ENCODE peak calls at places on chromosomes 11 and 22, in ten cellular contexts. W, R, P, X, I, Q, C, D, A and S are unnamed samples.

GRCh38 chr11:124867700-124868099 is 2.5 kb downstream of the ROBO3 start:
- DNase-seq in W (no peak), R (no peak), P (no peak), X (peak), I (no peak), Q (peak), C (peak), D (peak), A (peak), S (no peak)

GRCh38 chr11:123246749-123247497 is 51.9 kb upstream of the CLMP start:
- DNase-seq in W (peak), R (peak), P (no peak), X (peak), I (peak), Q (no peak), C (peak), D (peak), A (peak), S (no peak)

GRCh38 chr11:119450590-119450989 is 27.6 kb upstream of the THY1 start:
- DNase-seq in W (no peak), R (no peak), P (no peak), X (no peak), I (no peak), Q (no peak), C (no peak), D (no peak), A (peak), S (no peak)

GRCh38 chr11:10382518-10382917 is 72.5 kb upstream of the AMPD3 start:
- DNase-seq in W (no peak), R (no peak), P (no peak), X (no peak), I (no peak), Q (no peak), C (no peak), D (no peak), A (peak), S (no peak)

GRCh38 chr11:134248910-134249480 is 4.2 kb downstream of the THYN1 start:
- DNase-seq in W (no peak), R (no peak), P (no peak), X (no peak), I (no peak), Q (no peak), C (no peak), D (no peak), A (no peak), S (no peak)

GRCh38 chr11:40227730-40228129 is 1231.7 kb downstream of the LRRC4C start:
- DNase-seq in W (no peak), R (no peak), P (no peak), X (no peak), I (no peak), Q (no peak), C (no peak), D (no peak), A (no peak), S (no peak)

GRCh38 chr11:19567996-19568395 is 144.6 kb upstream of the NAV2 start:
- DNase-seq in W (no peak), R (no peak), P (no peak), X (no peak), I (no peak), Q (no peak), C (no peak), D (no peak), A (no peak), S (no peak)

GRCh38 chr11:76512851-76513653 is 68.2 kb downstream of the EMSY start:
- DNase-seq in W (peak), R (no peak), P (no peak), X (no peak), I (no peak), Q (no peak), C (no peak), D (peak), A (peak), S (no peak)

GRCh38 chr22:23181763-23182288 is 1.5 kb downstream of the BCR start:
- DNase-seq in W (no peak), R (no peak), P (no peak), X (no peak), I (no peak), Q (no peak), C (no peak), D (peak), A (no peak), S (no peak)

GRCh38 chr11:94674005-94674491 is 94.1 kb upstream of the AMOTL1 start:
- DNase-seq in W (peak), R (no peak), P (no peak), X (no peak), I (no peak), Q (no peak), C (no peak), D (no peak), A (no peak), S (no peak)

GRCh38 chr22:39427751-39428596 is 28.4 kb downstream of the TAB1 start:
- DNase-seq in W (no peak), R (no peak), P (no peak), X (no peak), I (no peak), Q (no peak), C (no peak), D (no peak), A (no peak), S (no peak)

GRCh38 chr11:102458531-102458930 is 6.0 kb upstream of the TMEM123 start:
- DNase-seq in W (no peak), R (no peak), P (no peak), X (no peak), I (no peak), Q (no peak), C (no peak), D (no peak), A (peak), S (no peak)

GRCh38 chr11:111730031-111730430 is 36.2 kb downstream of the PPP2R1B start:
- DNase-seq in W (no peak), R (no peak), P (no peak), X (peak), I (no peak), Q (no peak), C (no peak), D (peak), A (no peak), S (no peak)

GRCh38 chr22:28108851-28109250 is 189.8 kb upstream of the PITPNB start:
- DNase-seq in W (no peak), R (no peak), P (no peak), X (no peak), I (no peak), Q (no peak), C (no peak), D (no peak), A (peak), S (no peak)